ENCODE peak calls at places on chromosomes 1 and 21, in six cellular contexts. S is IMR-90, Q is mesenchymal stem cell, R is H1, F is neuronal stem cell, X is trophoblast cell. G is an unnamed sample.
A peak's percentile ranks its signal among the peaks of the same experiment; 100 is the strongest.

GRCh38 chr1:91099746-91100621 is 78.1 kb upstream of the ZNF644 start:
- DNase-seq in S (no peak), F (no peak), R (no peak), X (peak; percentile 89), Q (peak; percentile 28), G (no peak)

GRCh38 chr21:33419538-33420123 is 16.4 kb downstream of the IFNGR2 start:
- DNase-seq in X (peak; percentile 53), Q (peak; percentile 71), F (no peak), R (no peak), S (peak; percentile 76), G (no peak)

GRCh38 chr1:22275626-22276395 is 132.9 kb upstream of the WNT4 start:
- DNase-seq in Q (peak; percentile 64), S (peak; percentile 49), R (peak; percentile 44), X (peak; percentile 76), F (peak; percentile 39), G (peak; percentile 81)

GRCh38 chr1:173507205-173507846 is 30.2 kb downstream of the PRDX6 start:
- DNase-seq in S (peak; percentile 76), R (no peak), F (peak; percentile 61), Q (peak; percentile 70), X (peak; percentile 88), G (no peak)

GRCh38 chr1:31764307-31765040 is at the start of gene ADGRB2:
- DNase-seq in R (no peak), Q (no peak), F (no peak), X (peak; percentile 48), S (no peak), G (peak; percentile 61)

GRCh38 chr1:21946836-21947587 is 9.9 kb upstream of the HSPG2 start:
- DNase-seq in Q (no peak), S (no peak), X (no peak), R (no peak), F (no peak), G (no peak)

GRCh38 chr1:198447468-198447867 is 93.0 kb downstream of the ATP6V1G3 start:
- DNase-seq in X (no peak), S (no peak), R (no peak), F (no peak), Q (no peak), G (no peak)

GRCh38 chr1:223776826-223777454 is 64.6 kb downstream of the CAPN2 start:
- DNase-seq in F (no peak), R (no peak), S (no peak), Q (no peak), X (no peak), G (no peak)

GRCh38 chr1:179141592-179142244 is 59.8 kb downstream of the TOR3A start:
- DNase-seq in Q (peak; percentile 86), R (no peak), S (peak; percentile 88), F (peak; percentile 26), X (peak; percentile 28), G (no peak)

GRCh38 chr1:230011333-230012092 is 55.5 kb upstream of the GALNT2 start:
- DNase-seq in X (no peak), Q (no peak), S (no peak), R (no peak), F (no peak), G (no peak)

GRCh38 chr21:19510653-19511052 is 1107.1 kb upstream of the TMPRSS15 start:
- DNase-seq in X (no peak), R (no peak), Q (no peak), F (no peak), S (no peak), G (no peak)

GRCh38 chr1:229440821-229441537 is 7.1 kb upstream of the ACTA1 start:
- DNase-seq in F (no peak), S (peak; percentile 90), X (no peak), Q (peak; percentile 75), R (no peak), G (no peak)

GRCh38 chr1:67441183-67441582 is 11.0 kb upstream of the SERBP1 start:
- DNase-seq in F (no peak), X (no peak), S (peak; percentile 61), R (no peak), Q (peak; percentile 68), G (no peak)

GRCh38 chr1:156515956-156516355 is 15.4 kb upstream of the MEF2D start:
- DNase-seq in S (no peak), F (no peak), R (no peak), Q (no peak), X (no peak), G (no peak)

GRCh38 chr1:227365473-227366067 is 47.3 kb upstream of the CDC42BPA start:
- DNase-seq in X (no peak), Q (no peak), F (no peak), S (no peak), R (no peak), G (no peak)

GRCh38 chr1:156319664-156320063 is 18.4 kb downstream of the CCT3 start:
- DNase-seq in Q (peak; percentile 60), F (no peak), R (no peak), X (peak; percentile 65), S (peak; percentile 34), G (no peak)

GRCh38 chr1:76511226-76511625 is 356.1 kb upstream of the ST6GALNAC5 start:
- DNase-seq in S (no peak), F (no peak), X (no peak), Q (no peak), R (no peak), G (peak; percentile 63)

GRCh38 chr21:25908495-25908894 is 173.7 kb downstream of the GABPA start:
- DNase-seq in Q (no peak), F (no peak), R (no peak), X (no peak), S (no peak), G (no peak)

GRCh38 chr1:25684216-25684965 is 67.8 kb downstream of the MAN1C1 start:
- DNase-seq in F (no peak), X (no peak), R (no peak), S (no peak), Q (no peak), G (no peak)

GRCh38 chr21:43719748-43720538 is 1.0 kb downstream of the PDXK start:
- DNase-seq in X (peak; percentile 53), F (no peak), R (no peak), Q (peak; percentile 31), S (no peak), G (peak; percentile 34)

GRCh38 chr1:18784523-18784833 is 75.0 kb downstream of the TAS1R2 start:
- DNase-seq in R (no peak), Q (no peak), X (no peak), S (no peak), F (no peak), G (no peak)
- H3K9ac ChIP-seq in R (no peak overlapping the region), Q (no peak overlapping the region), X (no peak overlapping the region), S (no peak overlapping the region), F (no peak overlapping the region), G (no peak overlapping the region)

GRCh38 chr21:42079939-42080787 is 9.0 kb downstream of the UMODL1 start:
- DNase-seq in X (peak; percentile 23), F (no peak), Q (peak; percentile 42), R (no peak), S (peak; percentile 11), G (no peak)
- H2AK5ac ChIP-seq in X (no peak overlapping the region), F (no peak overlapping the region), Q (no peak overlapping the region), R (no peak overlapping the region), S (peak overlapping the region; percentile 66), G (no peak overlapping the region)

DNA sequence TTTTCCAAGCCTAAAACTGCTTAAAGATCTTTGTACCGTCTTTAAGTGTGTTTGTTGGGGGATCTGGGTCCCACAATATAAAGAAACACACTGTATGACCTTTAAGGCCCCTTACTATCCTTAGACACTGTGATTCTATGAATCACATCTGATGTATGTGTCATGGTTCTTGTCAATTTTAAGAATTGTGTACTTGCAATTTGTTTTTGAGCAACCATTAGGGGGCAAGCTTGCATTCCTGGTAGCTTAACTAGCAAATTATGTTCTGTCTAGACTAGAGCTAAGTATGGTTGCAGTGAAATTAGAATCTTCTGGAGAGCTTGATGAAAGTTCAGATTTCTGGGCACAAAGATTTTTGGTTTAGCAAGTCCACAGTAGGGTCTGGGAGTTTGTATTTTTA is 219.5 kb downstream of the TPR start:
- DNase-seq in X (peak; percentile 69), S (peak; percentile 80), F (no peak), R (no peak), Q (peak; percentile 72), G (no peak)
- H3K14ac ChIP-seq in X (no peak overlapping the region), S (no peak overlapping the region), F (no peak overlapping the region), R (no peak overlapping the region), Q (no peak overlapping the region), G (no peak overlapping the region)

DNA sequence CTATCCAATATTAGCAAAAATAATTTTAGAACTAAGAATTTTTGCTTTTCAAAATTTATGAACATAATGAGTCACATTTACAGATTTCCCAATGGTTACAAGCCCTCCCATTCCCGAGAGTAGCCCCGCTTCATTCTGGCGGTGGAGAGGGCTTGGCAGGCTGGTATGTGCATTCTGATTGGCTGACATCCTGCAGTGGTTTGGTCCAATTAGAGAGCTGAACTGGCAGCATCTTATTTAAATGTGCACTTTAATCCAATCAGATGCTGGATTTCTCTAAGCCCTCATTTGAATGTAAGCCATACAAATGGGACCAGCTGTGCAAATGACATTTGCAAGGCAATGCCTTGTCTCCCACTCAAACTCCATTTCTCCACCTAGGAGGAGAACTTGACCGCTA is 18.0 kb upstream of the TRIM17 start:
- DNase-seq in X (no peak), S (no peak), Q (no peak), F (no peak), R (no peak), G (no peak)
- H3K9ac ChIP-seq in X (no peak overlapping the region), S (no peak overlapping the region), Q (no peak overlapping the region), F (no peak overlapping the region), R (no peak overlapping the region), G (no peak overlapping the region)

GRCh38 chr1:204711947-204712701 is 26.6 kb upstream of the LRRN2 start:
- DNase-seq in S (no peak), F (no peak), X (no peak), Q (no peak), R (no peak), G (no peak)
- H2AK5ac ChIP-seq in S (no peak overlapping the region), F (peak overlapping the region; percentile 68), X (no peak overlapping the region), Q (no peak overlapping the region), R (no peak overlapping the region), G (no peak overlapping the region)

DNA sequence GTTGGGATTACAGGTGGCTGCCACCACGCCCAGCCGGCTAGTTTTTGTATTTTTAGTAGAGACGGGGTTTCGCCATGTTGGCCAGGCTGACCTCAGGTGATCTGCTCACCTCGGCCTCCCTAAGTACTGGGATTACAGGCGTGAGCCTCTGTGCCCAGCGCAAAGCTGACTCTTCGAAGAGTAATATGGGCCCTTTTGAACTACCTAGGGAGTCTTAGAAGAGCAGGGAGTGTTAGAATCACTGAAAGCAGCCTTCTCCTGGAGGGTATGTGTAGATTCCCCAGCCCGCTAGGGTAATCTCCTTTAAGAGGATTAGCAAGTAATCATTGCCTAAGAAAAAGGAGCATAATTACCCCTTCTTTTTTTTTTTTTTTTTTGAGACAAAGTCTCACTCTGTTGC is 6.5 kb upstream of the MAST2 start:
- DNase-seq in X (no peak), S (no peak), Q (no peak), F (peak; percentile 38), R (no peak), G (no peak)
- H3K14ac ChIP-seq in X (no peak overlapping the region), S (no peak overlapping the region), Q (no peak overlapping the region), F (no peak overlapping the region), R (no peak overlapping the region), G (no peak overlapping the region)

GRCh38 chr1:200561856-200562214 is 58.7 kb downstream of the KIF14 start:
- DNase-seq in X (no peak), S (no peak), F (no peak), Q (no peak), R (no peak), G (no peak)
- H3K9ac ChIP-seq in X (no peak overlapping the region), S (no peak overlapping the region), F (no peak overlapping the region), Q (no peak overlapping the region), R (no peak overlapping the region), G (no peak overlapping the region)